ENCODE peak calls at places on chromosomes 16 and 17, in eight cellular contexts. One of them, this sample, is unnamed.

GRCh38 chr16:68022278-68022727 is 729 bp downstream of the DDX28 start:
- DNase-seq in BJ: no peak
- DNase-seq in stimulated activated naive CD4-positive, alpha-beta T cell: no peak
- DNase-seq in iris pigment epithelial cell: no peak
- DNase-seq in DMS 273 treated with DMSO at 0.1 percent for 48 hours: no peak
- DNase-seq in fibroblast of villous mesenchyme: no peak
- DNase-seq in NCI-H2029 treated with DMSO at 0.1 percent for 48 hours: no peak
- DNase-seq in esophagus squamous epithelium: no peak
- DNase-seq in this sample: no peak

GRCh38 chr16:85276741-85277140 is 164.5 kb upstream of the CIBAR2 start:
- DNase-seq in DMS 273 treated with DMSO at 0.1 percent for 48 hours: no peak
- DNase-seq in fibroblast of villous mesenchyme: no peak
- DNase-seq in esophagus squamous epithelium: no peak
- DNase-seq in stimulated activated naive CD4-positive, alpha-beta T cell: no peak
- DNase-seq in NCI-H2029 treated with DMSO at 0.1 percent for 48 hours: no peak
- DNase-seq in iris pigment epithelial cell: no peak
- DNase-seq in BJ: no peak
- DNase-seq in this sample: no peak

GRCh38 chr17:2237521-2237921 is 66.1 kb downstream of the SMG6 start:
- DNase-seq in NCI-H2029 treated with DMSO at 0.1 percent for 48 hours: no peak
- DNase-seq in DMS 273 treated with DMSO at 0.1 percent for 48 hours: no peak
- DNase-seq in fibroblast of villous mesenchyme: peak
- DNase-seq in iris pigment epithelial cell: peak
- DNase-seq in stimulated activated naive CD4-positive, alpha-beta T cell: no peak
- DNase-seq in esophagus squamous epithelium: no peak
- DNase-seq in BJ: no peak
- DNase-seq in this sample: no peak

GRCh38 chr17:76027159-76027839 is at the start of gene EVPL:
- DNase-seq in BJ: no peak
- DNase-seq in stimulated activated naive CD4-positive, alpha-beta T cell: no peak
- DNase-seq in fibroblast of villous mesenchyme: no peak
- DNase-seq in esophagus squamous epithelium: no peak
- DNase-seq in DMS 273 treated with DMSO at 0.1 percent for 48 hours: no peak
- DNase-seq in NCI-H2029 treated with DMSO at 0.1 percent for 48 hours: no peak
- DNase-seq in iris pigment epithelial cell: no peak
- DNase-seq in this sample: no peak

GRCh38 chr16:71568541-71568940 is 8.4 kb downstream of the TAT start:
- DNase-seq in stimulated activated naive CD4-positive, alpha-beta T cell: no peak
- DNase-seq in DMS 273 treated with DMSO at 0.1 percent for 48 hours: no peak
- DNase-seq in fibroblast of villous mesenchyme: no peak
- DNase-seq in BJ: no peak
- DNase-seq in esophagus squamous epithelium: no peak
- DNase-seq in iris pigment epithelial cell: peak
- DNase-seq in NCI-H2029 treated with DMSO at 0.1 percent for 48 hours: no peak
- DNase-seq in this sample: no peak

GRCh38 chr16:75080205-75081029 is 36.2 kb downstream of the LDHD start:
- DNase-seq in iris pigment epithelial cell: peak
- DNase-seq in DMS 273 treated with DMSO at 0.1 percent for 48 hours: no peak
- DNase-seq in fibroblast of villous mesenchyme: peak
- DNase-seq in esophagus squamous epithelium: no peak
- DNase-seq in stimulated activated naive CD4-positive, alpha-beta T cell: no peak
- DNase-seq in BJ: no peak
- DNase-seq in NCI-H2029 treated with DMSO at 0.1 percent for 48 hours: no peak
- DNase-seq in this sample: no peak

GRCh38 chr17:34703533-34703932 is 124.2 kb downstream of the TMEM132E start:
- DNase-seq in NCI-H2029 treated with DMSO at 0.1 percent for 48 hours: no peak
- DNase-seq in esophagus squamous epithelium: no peak
- DNase-seq in fibroblast of villous mesenchyme: peak
- DNase-seq in iris pigment epithelial cell: peak
- DNase-seq in BJ: no peak
- DNase-seq in DMS 273 treated with DMSO at 0.1 percent for 48 hours: no peak
- DNase-seq in stimulated activated naive CD4-positive, alpha-beta T cell: no peak
- DNase-seq in this sample: no peak

GRCh38 chr16:46822270-46822669 is 8.7 kb downstream of the C16orf87 start:
- DNase-seq in esophagus squamous epithelium: no peak
- DNase-seq in fibroblast of villous mesenchyme: peak
- DNase-seq in iris pigment epithelial cell: peak
- DNase-seq in BJ: no peak
- DNase-seq in DMS 273 treated with DMSO at 0.1 percent for 48 hours: no peak
- DNase-seq in NCI-H2029 treated with DMSO at 0.1 percent for 48 hours: no peak
- DNase-seq in stimulated activated naive CD4-positive, alpha-beta T cell: no peak
- DNase-seq in this sample: no peak

GRCh38 chr16:20740901-20741491 is 622 bp downstream of the THUMPD1 start:
- DNase-seq in BJ: peak
- DNase-seq in iris pigment epithelial cell: peak
- DNase-seq in stimulated activated naive CD4-positive, alpha-beta T cell: peak
- DNase-seq in esophagus squamous epithelium: peak
- DNase-seq in fibroblast of villous mesenchyme: peak
- DNase-seq in DMS 273 treated with DMSO at 0.1 percent for 48 hours: peak
- DNase-seq in NCI-H2029 treated with DMSO at 0.1 percent for 48 hours: peak
- DNase-seq in this sample: peak

GRCh38 chr17:74744714-74745547 is 3.5 kb upstream of the NHERF1 start:
- DNase-seq in NCI-H2029 treated with DMSO at 0.1 percent for 48 hours: peak
- DNase-seq in BJ: no peak
- DNase-seq in fibroblast of villous mesenchyme: peak
- DNase-seq in stimulated activated naive CD4-positive, alpha-beta T cell: peak
- DNase-seq in esophagus squamous epithelium: peak
- DNase-seq in iris pigment epithelial cell: no peak
- DNase-seq in DMS 273 treated with DMSO at 0.1 percent for 48 hours: no peak
- DNase-seq in this sample: peak

GRCh38 chr17:48720263-48721008 is 1.9 kb downstream of the PRAC1 start:
- DNase-seq in esophagus squamous epithelium: no peak
- DNase-seq in iris pigment epithelial cell: no peak
- DNase-seq in NCI-H2029 treated with DMSO at 0.1 percent for 48 hours: no peak
- DNase-seq in BJ: no peak
- DNase-seq in fibroblast of villous mesenchyme: no peak
- DNase-seq in DMS 273 treated with DMSO at 0.1 percent for 48 hours: no peak
- DNase-seq in stimulated activated naive CD4-positive, alpha-beta T cell: no peak
- DNase-seq in this sample: no peak

GRCh38 chr16:29011112-29011511 is 26.3 kb downstream of the LAT start:
- DNase-seq in esophagus squamous epithelium: no peak
- DNase-seq in BJ: no peak
- DNase-seq in iris pigment epithelial cell: no peak
- DNase-seq in DMS 273 treated with DMSO at 0.1 percent for 48 hours: no peak
- DNase-seq in fibroblast of villous mesenchyme: no peak
- DNase-seq in stimulated activated naive CD4-positive, alpha-beta T cell: no peak
- DNase-seq in NCI-H2029 treated with DMSO at 0.1 percent for 48 hours: no peak
- DNase-seq in this sample: no peak

GRCh38 chr16:15642557-15643452 is at the start of gene MARF1:
- DNase-seq in BJ: peak
- DNase-seq in NCI-H2029 treated with DMSO at 0.1 percent for 48 hours: peak
- DNase-seq in DMS 273 treated with DMSO at 0.1 percent for 48 hours: peak
- DNase-seq in stimulated activated naive CD4-positive, alpha-beta T cell: peak
- DNase-seq in esophagus squamous epithelium: peak
- DNase-seq in iris pigment epithelial cell: peak
- DNase-seq in fibroblast of villous mesenchyme: peak
- DNase-seq in this sample: peak

GRCh38 chr17:48456584-48456983 is 26.6 kb upstream of the SKAP1 start:
- DNase-seq in fibroblast of villous mesenchyme: no peak
- DNase-seq in stimulated activated naive CD4-positive, alpha-beta T cell: no peak
- DNase-seq in NCI-H2029 treated with DMSO at 0.1 percent for 48 hours: peak
- DNase-seq in DMS 273 treated with DMSO at 0.1 percent for 48 hours: no peak
- DNase-seq in iris pigment epithelial cell: no peak
- DNase-seq in BJ: no peak
- DNase-seq in esophagus squamous epithelium: no peak
- DNase-seq in this sample: peak

GRCh38 chr17:44915321-44915726 is at the start of gene GFAP:
- DNase-seq in NCI-H2029 treated with DMSO at 0.1 percent for 48 hours: no peak
- DNase-seq in stimulated activated naive CD4-positive, alpha-beta T cell: no peak
- DNase-seq in DMS 273 treated with DMSO at 0.1 percent for 48 hours: no peak
- DNase-seq in esophagus squamous epithelium: no peak
- DNase-seq in BJ: no peak
- DNase-seq in fibroblast of villous mesenchyme: no peak
- DNase-seq in iris pigment epithelial cell: no peak
- DNase-seq in this sample: no peak

GRCh38 chr16:24482681-24483202 is 56.6 kb upstream of the RBBP6 start:
- DNase-seq in BJ: no peak
- DNase-seq in iris pigment epithelial cell: no peak
- DNase-seq in stimulated activated naive CD4-positive, alpha-beta T cell: no peak
- DNase-seq in fibroblast of villous mesenchyme: no peak
- DNase-seq in NCI-H2029 treated with DMSO at 0.1 percent for 48 hours: no peak
- DNase-seq in DMS 273 treated with DMSO at 0.1 percent for 48 hours: no peak
- DNase-seq in esophagus squamous epithelium: no peak
- DNase-seq in this sample: no peak

GRCh38 chr17:79010304-79010646 is 711 bp upstream of the CANT1 start:
- DNase-seq in esophagus squamous epithelium: no peak
- DNase-seq in fibroblast of villous mesenchyme: no peak
- DNase-seq in iris pigment epithelial cell: no peak
- DNase-seq in BJ: no peak
- DNase-seq in NCI-H2029 treated with DMSO at 0.1 percent for 48 hours: no peak
- DNase-seq in DMS 273 treated with DMSO at 0.1 percent for 48 hours: no peak
- DNase-seq in stimulated activated naive CD4-positive, alpha-beta T cell: no peak
- DNase-seq in this sample: no peak

GRCh38 chr17:64213995-64214507 is 49.0 kb downstream of the TEX2 start:
- DNase-seq in stimulated activated naive CD4-positive, alpha-beta T cell: no peak
- DNase-seq in NCI-H2029 treated with DMSO at 0.1 percent for 48 hours: no peak
- DNase-seq in iris pigment epithelial cell: no peak
- DNase-seq in BJ: no peak
- DNase-seq in esophagus squamous epithelium: no peak
- DNase-seq in DMS 273 treated with DMSO at 0.1 percent for 48 hours: peak
- DNase-seq in fibroblast of villous mesenchyme: no peak
- DNase-seq in this sample: no peak

GRCh38 chr16:23110257-23110899 is 38.9 kb downstream of the USP31 start:
- DNase-seq in DMS 273 treated with DMSO at 0.1 percent for 48 hours: no peak
- DNase-seq in esophagus squamous epithelium: no peak
- DNase-seq in NCI-H2029 treated with DMSO at 0.1 percent for 48 hours: no peak
- DNase-seq in iris pigment epithelial cell: peak
- DNase-seq in BJ: no peak
- DNase-seq in stimulated activated naive CD4-positive, alpha-beta T cell: no peak
- DNase-seq in fibroblast of villous mesenchyme: no peak
- DNase-seq in this sample: no peak

GRCh38 chr16:57564571-57565270 is 22.3 kb downstream of the ADGRG5 start:
- DNase-seq in DMS 273 treated with DMSO at 0.1 percent for 48 hours: no peak
- DNase-seq in esophagus squamous epithelium: no peak
- DNase-seq in stimulated activated naive CD4-positive, alpha-beta T cell: no peak
- DNase-seq in BJ: no peak
- DNase-seq in NCI-H2029 treated with DMSO at 0.1 percent for 48 hours: no peak
- DNase-seq in fibroblast of villous mesenchyme: peak
- DNase-seq in iris pigment epithelial cell: peak
- DNase-seq in this sample: no peak

GRCh38 chr17:17778308-17779014 is 58.3 kb downstream of the SREBF1 start:
- DNase-seq in esophagus squamous epithelium: no peak
- DNase-seq in iris pigment epithelial cell: no peak
- DNase-seq in NCI-H2029 treated with DMSO at 0.1 percent for 48 hours: no peak
- DNase-seq in fibroblast of villous mesenchyme: peak
- DNase-seq in DMS 273 treated with DMSO at 0.1 percent for 48 hours: no peak
- DNase-seq in stimulated activated naive CD4-positive, alpha-beta T cell: no peak
- DNase-seq in BJ: no peak
- DNase-seq in this sample: no peak

GRCh38 chr16:68265078-68265925 is 976 bp downstream of the SLC7A6 start:
- DNase-seq in iris pigment epithelial cell: peak
- DNase-seq in fibroblast of villous mesenchyme: peak
- DNase-seq in BJ: peak
- DNase-seq in stimulated activated naive CD4-positive, alpha-beta T cell: peak
- DNase-seq in esophagus squamous epithelium: no peak
- DNase-seq in NCI-H2029 treated with DMSO at 0.1 percent for 48 hours: no peak
- DNase-seq in DMS 273 treated with DMSO at 0.1 percent for 48 hours: peak
- DNase-seq in this sample: no peak

GRCh38 chr16:15739940-15740339 is 89.9 kb downstream of the NDE1 start:
- DNase-seq in fibroblast of villous mesenchyme: no peak
- DNase-seq in DMS 273 treated with DMSO at 0.1 percent for 48 hours: no peak
- DNase-seq in iris pigment epithelial cell: no peak
- DNase-seq in stimulated activated naive CD4-positive, alpha-beta T cell: no peak
- DNase-seq in NCI-H2029 treated with DMSO at 0.1 percent for 48 hours: no peak
- DNase-seq in BJ: no peak
- DNase-seq in esophagus squamous epithelium: no peak
- DNase-seq in this sample: no peak

This sample was measured in CD4-positive, CD25-positive, alpha-beta regulatory T cell.